ENCODE peak calls at places on chromosomes 7 and 10, in seven cellular contexts. One of them, this sample, is unnamed.
A peak's percentile ranks its signal among the peaks of the same experiment; 100 is the strongest.

GRCh38 chr10:60664859-60665258 is 113.4 kb upstream of the CDK1 start:
- DNase-seq in NCI-H1417: no peak
- DNase-seq in AG09309: no peak
- DNase-seq in A172: no peak
- DNase-seq in H54: no peak
- DNase-seq in heart left ventricle: no peak
- DNase-seq in stimulated activated CD8-positive, alpha-beta memory T cell treated with anti-CD3 and anti-CD28 coated beads, Interleukin-7, amount 100 ng/mL, for 4 hours: no peak
- DNase-seq in this sample: no peak

GRCh38 chr10:58622286-58622685 is 109.6 kb downstream of the BICC1 start:
- DNase-seq in NCI-H1417: no peak
- DNase-seq in AG09309: no peak
- DNase-seq in A172: no peak
- DNase-seq in H54: no peak
- DNase-seq in heart left ventricle: no peak
- DNase-seq in stimulated activated CD8-positive, alpha-beta memory T cell treated with anti-CD3 and anti-CD28 coated beads, Interleukin-7, amount 100 ng/mL, for 4 hours: no peak
- DNase-seq in this sample: no peak

GRCh38 chr7:134710854-134711624 is 64.4 kb downstream of the BPGM start:
- DNase-seq in NCI-H1417: no peak
- DNase-seq in AG09309: no peak
- DNase-seq in A172: peak; percentile 33
- DNase-seq in H54: no peak
- DNase-seq in heart left ventricle: no peak
- DNase-seq in stimulated activated CD8-positive, alpha-beta memory T cell treated with anti-CD3 and anti-CD28 coated beads, Interleukin-7, amount 100 ng/mL, for 4 hours: peak; percentile 12
- DNase-seq in this sample: no peak

GRCh38 chr10:11864727-11865126 is 41.6 kb downstream of the PROSER2 start:
- DNase-seq in NCI-H1417: no peak
- DNase-seq in AG09309: no peak
- DNase-seq in A172: no peak
- DNase-seq in H54: no peak
- DNase-seq in heart left ventricle: no peak
- DNase-seq in stimulated activated CD8-positive, alpha-beta memory T cell treated with anti-CD3 and anti-CD28 coated beads, Interleukin-7, amount 100 ng/mL, for 4 hours: no peak
- DNase-seq in this sample: no peak

GRCh38 chr7:74305987-74306736 is 17.0 kb downstream of the CLIP2 start:
- DNase-seq in NCI-H1417: no peak
- DNase-seq in AG09309: no peak
- DNase-seq in A172: no peak
- DNase-seq in H54: no peak
- DNase-seq in heart left ventricle: no peak
- DNase-seq in stimulated activated CD8-positive, alpha-beta memory T cell treated with anti-CD3 and anti-CD28 coated beads, Interleukin-7, amount 100 ng/mL, for 4 hours: no peak
- DNase-seq in this sample: no peak

GRCh38 chr10:127905623-127906261 is 1.2 kb upstream of the PTPRE start:
- DNase-seq in NCI-H1417: no peak
- DNase-seq in AG09309: no peak
- DNase-seq in A172: no peak
- DNase-seq in H54: no peak
- DNase-seq in heart left ventricle: no peak
- DNase-seq in stimulated activated CD8-positive, alpha-beta memory T cell treated with anti-CD3 and anti-CD28 coated beads, Interleukin-7, amount 100 ng/mL, for 4 hours: no peak
- DNase-seq in this sample: peak; percentile 4

GRCh38 chr7:130925136-130925794 is 191.3 kb upstream of the KLF14 start:
- DNase-seq in NCI-H1417: no peak
- DNase-seq in AG09309: no peak
- DNase-seq in A172: no peak
- DNase-seq in H54: no peak
- DNase-seq in heart left ventricle: no peak
- DNase-seq in stimulated activated CD8-positive, alpha-beta memory T cell treated with anti-CD3 and anti-CD28 coated beads, Interleukin-7, amount 100 ng/mL, for 4 hours: no peak
- DNase-seq in this sample: no peak

GRCh38 chr10:49309691-49310371 is 10.9 kb downstream of the C10orf71 start:
- DNase-seq in NCI-H1417: no peak
- DNase-seq in AG09309: no peak
- DNase-seq in A172: no peak
- DNase-seq in H54: no peak
- DNase-seq in heart left ventricle: no peak
- DNase-seq in stimulated activated CD8-positive, alpha-beta memory T cell treated with anti-CD3 and anti-CD28 coated beads, Interleukin-7, amount 100 ng/mL, for 4 hours: peak; percentile 2
- DNase-seq in this sample: no peak

GRCh38 chr7:151142686-151143040 is 24.8 kb downstream of the GBX1 start:
- DNase-seq in NCI-H1417: no peak
- DNase-seq in AG09309: no peak
- DNase-seq in A172: no peak
- DNase-seq in H54: no peak
- DNase-seq in heart left ventricle: no peak
- DNase-seq in stimulated activated CD8-positive, alpha-beta memory T cell treated with anti-CD3 and anti-CD28 coated beads, Interleukin-7, amount 100 ng/mL, for 4 hours: no peak
- DNase-seq in this sample: no peak

GRCh38 chr10:69649771-69650550 is 19.9 kb downstream of the FAM241B start:
- DNase-seq in NCI-H1417: no peak
- DNase-seq in AG09309: no peak
- DNase-seq in A172: no peak
- DNase-seq in H54: no peak
- DNase-seq in heart left ventricle: no peak
- DNase-seq in stimulated activated CD8-positive, alpha-beta memory T cell treated with anti-CD3 and anti-CD28 coated beads, Interleukin-7, amount 100 ng/mL, for 4 hours: no peak
- DNase-seq in this sample: no peak

GRCh38 chr10:101303087-101303753 is 50.7 kb upstream of the BTRC start:
- DNase-seq in NCI-H1417: no peak
- DNase-seq in AG09309: no peak
- DNase-seq in A172: no peak
- DNase-seq in H54: no peak
- DNase-seq in heart left ventricle: no peak
- DNase-seq in stimulated activated CD8-positive, alpha-beta memory T cell treated with anti-CD3 and anti-CD28 coated beads, Interleukin-7, amount 100 ng/mL, for 4 hours: no peak
- DNase-seq in this sample: no peak

GRCh38 chr10:12586724-12587123 is 237.4 kb downstream of the CAMK1D start:
- DNase-seq in NCI-H1417: no peak
- DNase-seq in AG09309: no peak
- DNase-seq in A172: no peak
- DNase-seq in H54: no peak
- DNase-seq in heart left ventricle: no peak
- DNase-seq in stimulated activated CD8-positive, alpha-beta memory T cell treated with anti-CD3 and anti-CD28 coated beads, Interleukin-7, amount 100 ng/mL, for 4 hours: no peak
- DNase-seq in this sample: no peak

GRCh38 chr7:152871678-152872060 is 112.1 kb downstream of the ACTR3B start:
- DNase-seq in NCI-H1417: no peak
- DNase-seq in AG09309: no peak
- DNase-seq in A172: no peak
- DNase-seq in H54: no peak
- DNase-seq in heart left ventricle: no peak
- DNase-seq in stimulated activated CD8-positive, alpha-beta memory T cell treated with anti-CD3 and anti-CD28 coated beads, Interleukin-7, amount 100 ng/mL, for 4 hours: no peak
- DNase-seq in this sample: no peak

GRCh38 chr10:1281402-1281782 is 225.2 kb downstream of the WDR37 start:
- DNase-seq in NCI-H1417: no peak
- DNase-seq in AG09309: no peak
- DNase-seq in A172: no peak
- DNase-seq in H54: no peak
- DNase-seq in heart left ventricle: no peak
- DNase-seq in stimulated activated CD8-positive, alpha-beta memory T cell treated with anti-CD3 and anti-CD28 coated beads, Interleukin-7, amount 100 ng/mL, for 4 hours: no peak
- DNase-seq in this sample: peak; percentile 36

GRCh38 chr10:77299257-77299656 is 338.4 kb downstream of the KCNMA1 start:
- DNase-seq in NCI-H1417: no peak
- DNase-seq in AG09309: no peak
- DNase-seq in A172: no peak
- DNase-seq in H54: no peak
- DNase-seq in heart left ventricle: no peak
- DNase-seq in stimulated activated CD8-positive, alpha-beta memory T cell treated with anti-CD3 and anti-CD28 coated beads, Interleukin-7, amount 100 ng/mL, for 4 hours: no peak
- DNase-seq in this sample: no peak

GRCh38 chr7:76303829-76304505 is 1.5 kb downstream of the HSPB1 start:
- DNase-seq in NCI-H1417: no peak
- DNase-seq in AG09309: no peak
- DNase-seq in A172: peak; percentile 76
- DNase-seq in H54: no peak
- DNase-seq in heart left ventricle: no peak
- DNase-seq in stimulated activated CD8-positive, alpha-beta memory T cell treated with anti-CD3 and anti-CD28 coated beads, Interleukin-7, amount 100 ng/mL, for 4 hours: no peak
- DNase-seq in this sample: no peak

GRCh38 chr10:78777466-78778256 is 291.1 kb upstream of the ZMIZ1 start:
- DNase-seq in NCI-H1417: no peak
- DNase-seq in AG09309: peak; percentile 60
- DNase-seq in A172: no peak
- DNase-seq in H54: peak; percentile 56
- DNase-seq in heart left ventricle: peak; percentile 66
- DNase-seq in stimulated activated CD8-positive, alpha-beta memory T cell treated with anti-CD3 and anti-CD28 coated beads, Interleukin-7, amount 100 ng/mL, for 4 hours: no peak
- DNase-seq in this sample: no peak

This sample was measured in upper lobe of left lung.